ENCODE peak calls at places on chromosomes 4 and X, in seven cellular contexts. N, J, U, F, P, S and V are unnamed samples.

GRCh38 chr4:3756343-3757059 is 9.7 kb upstream of the ADRA2C start:
- DNase-seq in N (no peak), J (no peak), U (no peak), F (no peak), P (no peak), S (no peak), V (no peak)

GRCh38 chr4:41635441-41635840 is 97.5 kb downstream of the LIMCH1 start:
- DNase-seq in N (no peak), J (no peak), U (no peak), F (no peak), P (no peak), S (no peak), V (no peak)

GRCh38 chr4:8195841-8196460 is 3.1 kb upstream of the SH3TC1 start:
- DNase-seq in N (no peak), J (no peak), U (no peak), F (no peak), P (no peak), S (no peak), V (no peak)

GRCh38 chr4:77010841-77011354 is 61.3 kb downstream of the SEPTIN11 start:
- DNase-seq in N (no peak), J (no peak), U (no peak), F (no peak), P (no peak), S (no peak), V (no peak)

GRCh38 chr4:105113800-105114199 is 32.9 kb upstream of the TET2 start:
- DNase-seq in N (no peak), J (peak), U (no peak), F (no peak), P (no peak), S (no peak), V (no peak)

GRCh38 chr4:158172558-158173258 is at the start of gene GASK1B:
- DNase-seq in N (peak), J (peak), U (peak), F (peak), P (no peak), S (peak), V (no peak)

GRCh38 chrX:64792598-64793337 is 183.5 kb downstream of the ZC4H2 start:
- DNase-seq in N (no peak), J (no peak), U (no peak), F (no peak), P (no peak), S (no peak), V (no peak)

GRCh38 chrX:11137543-11138139 is 26.5 kb downstream of the HCCS start:
- DNase-seq in N (peak), J (peak), U (peak), F (peak), P (no peak), S (peak), V (no peak)

GRCh38 chr4:159238631-159239030 is 135.8 kb downstream of the RAPGEF2 start:
- DNase-seq in N (no peak), J (no peak), U (no peak), F (no peak), P (no peak), S (no peak), V (no peak)

GRCh38 chrX:31320740-31321139 is 248.9 kb upstream of the FTHL17 start:
- DNase-seq in N (no peak), J (no peak), U (peak), F (no peak), P (no peak), S (no peak), V (no peak)

GRCh38 chrX:133297284-133297683 is 79.1 kb upstream of the TFDP3 start:
- DNase-seq in N (no peak), J (no peak), U (peak), F (peak), P (no peak), S (no peak), V (no peak)

GRCh38 chr4:3250438-3250955 is 1.5 kb downstream of the MSANTD1 start:
- DNase-seq in N (no peak), J (no peak), U (no peak), F (no peak), P (no peak), S (peak), V (no peak)